ENCODE peak calls at places on chromosomes 4 and X, in six cellular contexts. D, X, Y, A, S and N are unnamed samples.
A peak's percentile ranks its signal among the peaks of the same experiment; 100 is the strongest.

GRCh38 chrX:64805683-64806082 is 170.6 kb downstream of the ZC4H2 start:
- DNase-seq in D (no peak), X (no peak), Y (no peak), A (no peak), S (no peak), N (no peak)

GRCh38 chr4:110620352-110621327 is 2.2 kb downstream of the PITX2 start:
- DNase-seq in D (no peak), X (no peak), Y (peak; percentile 91), A (no peak), S (no peak), N (peak; percentile 87)

GRCh38 chr4:155592568-155593343 is 73.9 kb upstream of the GUCY1A1 start:
- DNase-seq in D (no peak), X (no peak), Y (no peak), A (no peak), S (no peak), N (no peak)

GRCh38 chr4:189200346-189200745 is 740.3 kb upstream of the FRG1 start:
- DNase-seq in D (no peak), X (no peak), Y (no peak), A (no peak), S (no peak), N (no peak)

GRCh38 chrX:110373310-110373709 is 14.7 kb downstream of the RTL9 start:
- DNase-seq in D (no peak), X (no peak), Y (no peak), A (no peak), S (no peak), N (no peak)

GRCh38 chr4:111697176-111697962 is 447.9 kb upstream of the FAM241A start:
- DNase-seq in D (no peak), X (no peak), Y (no peak), A (no peak), S (no peak), N (no peak)

GRCh38 chr4:106273831-106274230 is 42.2 kb downstream of the TBCK start:
- DNase-seq in D (no peak), X (no peak), Y (no peak), A (no peak), S (no peak), N (no peak)

GRCh38 chr4:86294883-86295282 is 65.0 kb downstream of the MAPK10 start:
- DNase-seq in D (no peak), X (no peak), Y (no peak), A (no peak), S (no peak), N (no peak)

GRCh38 chr4:187469627-187470026 is 525.9 kb upstream of the ZFP42 start:
- DNase-seq in D (no peak), X (no peak), Y (no peak), A (no peak), S (no peak), N (no peak)

GRCh38 chr4:52606766-52607165 is 52.3 kb downstream of the USP46 start:
- DNase-seq in D (no peak), X (no peak), Y (no peak), A (no peak), S (no peak), N (no peak)

DNA sequence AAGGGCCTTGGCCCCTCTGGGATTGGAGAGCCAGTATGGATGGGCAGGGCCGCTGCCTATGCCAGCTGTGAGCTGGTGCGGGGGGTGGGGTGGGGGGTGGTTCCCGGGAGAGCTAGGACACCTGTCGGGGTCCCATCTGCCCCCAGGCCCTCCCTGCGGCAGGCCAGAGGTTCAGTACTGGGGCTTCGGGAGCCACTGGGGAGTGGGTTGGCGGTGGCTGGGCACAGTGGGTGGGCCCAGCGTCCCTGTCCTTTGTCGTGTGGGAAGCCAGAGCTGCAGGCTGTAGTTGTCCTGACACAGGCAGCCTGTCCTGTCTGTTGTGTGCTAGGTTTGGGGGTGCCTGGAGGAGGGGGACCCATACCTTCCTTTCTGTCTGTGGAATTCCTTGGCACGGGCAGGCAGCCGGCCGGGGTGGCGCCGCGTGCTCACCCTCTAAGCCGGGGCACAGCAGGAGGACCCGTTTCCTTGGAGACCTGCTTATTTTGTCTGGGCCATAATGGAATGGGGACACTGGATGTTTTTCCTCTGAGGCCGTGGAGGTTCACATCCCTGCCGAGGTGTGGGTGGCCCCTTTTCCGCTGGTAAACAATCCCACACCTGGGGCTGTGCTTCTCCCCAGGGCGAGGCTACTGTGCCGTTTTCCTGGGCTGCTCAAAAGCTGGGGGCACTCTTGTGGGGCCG is 14.8 kb downstream of the DOK7 start:
- DNase-seq in D (no peak), X (no peak), Y (peak; percentile 39), A (no peak), S (no peak), N (peak; percentile 66)
- H3K4me1 ChIP-seq in D (no peaks in the 10 kb centered on the region), X (no peaks in the 10 kb centered on the region), Y (peaks cover 40% of the 10 kb centered on the region), A (no peaks in the 10 kb centered on the region), S (no peaks in the 10 kb centered on the region), N (peaks cover 57% of the 10 kb centered on the region)

DNA sequence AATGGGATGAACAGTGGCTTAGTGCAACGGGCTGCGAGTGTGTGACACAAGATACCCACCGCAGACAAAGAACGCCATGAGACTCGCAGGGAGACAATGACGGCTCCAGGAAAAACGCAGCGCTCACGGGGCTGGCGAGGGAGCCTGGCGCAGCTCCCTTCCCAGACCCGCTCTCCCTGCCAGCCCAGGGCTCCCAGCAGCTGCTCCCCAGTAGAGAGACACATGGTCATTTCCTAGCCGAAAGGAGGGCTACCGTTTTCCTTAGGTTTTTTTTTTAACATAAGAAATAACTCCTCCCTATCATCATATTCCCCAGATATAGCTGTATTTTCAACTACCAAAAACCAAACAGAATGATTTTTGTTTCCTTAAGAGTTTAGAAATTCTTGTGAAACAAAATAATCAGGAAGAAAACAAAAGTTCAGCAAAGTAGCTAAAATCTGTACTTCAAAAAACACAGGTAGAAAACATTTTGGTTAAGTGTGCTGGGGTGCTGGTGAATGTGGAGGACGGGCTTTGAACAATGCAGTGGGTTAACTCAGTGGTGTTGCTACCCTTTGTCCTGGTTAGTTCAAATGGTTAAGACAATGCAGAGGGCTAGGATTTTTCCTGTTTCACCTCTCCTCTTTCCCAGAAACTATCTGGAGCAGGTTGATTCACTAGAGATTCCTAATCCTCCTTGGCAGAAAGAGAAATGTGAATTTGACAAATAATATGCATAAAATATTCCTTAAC is 149.2 kb downstream of the MAML3 start:
- DNase-seq in D (peak; percentile 57), X (no peak), Y (peak; percentile 78), A (no peak), S (no peak), N (peak; percentile 61)
- H3K4me3 ChIP-seq in D (peak overlapping the region; percentile 37), X (no peak overlapping the region), Y (peak overlapping the region; percentile 61), A (peak overlapping the region; percentile 48), S (peak overlapping the region; percentile 70), N (peak overlapping the region; percentile 32)

GRCh38 chrX:47179928-47180255 is 13.7 kb upstream of the UBA1 start:
- DNase-seq in D (no peak), X (no peak), Y (no peak), A (no peak), S (no peak), N (no peak)
- H3K36me3 ChIP-seq in D (no peaks in the 10 kb centered on the region), X (peaks cover 67% of the 10 kb centered on the region), Y (peaks cover 74% of the 10 kb centered on the region), A (no peaks in the 10 kb centered on the region), S (peaks cover 41% of the 10 kb centered on the region), N (no peaks in the 10 kb centered on the region)

GRCh38 chrX:143623657-143624056 is 12.2 kb downstream of the SLITRK4 start:
- DNase-seq in D (no peak), X (no peak), Y (no peak), A (no peak), S (no peak), N (no peak)

GRCh38 chrX:143615851-143616250 is 20.1 kb downstream of the SLITRK4 start:
- DNase-seq in D (no peak), X (no peak), Y (no peak), A (no peak), S (no peak), N (peak; percentile 8)

GRCh38 chrX:143621276-143621675 is 14.6 kb downstream of the SLITRK4 start:
- DNase-seq in D (no peak), X (no peak), Y (no peak), A (no peak), S (no peak), N (no peak)
- H3K4me1 ChIP-seq in D (no peaks in the 10 kb centered on the region), X (no peaks in the 10 kb centered on the region), Y (no peaks in the 10 kb centered on the region), A (no peaks in the 10 kb centered on the region), S (no peaks in the 10 kb centered on the region), N (no peaks in the 10 kb centered on the region)

DNA sequence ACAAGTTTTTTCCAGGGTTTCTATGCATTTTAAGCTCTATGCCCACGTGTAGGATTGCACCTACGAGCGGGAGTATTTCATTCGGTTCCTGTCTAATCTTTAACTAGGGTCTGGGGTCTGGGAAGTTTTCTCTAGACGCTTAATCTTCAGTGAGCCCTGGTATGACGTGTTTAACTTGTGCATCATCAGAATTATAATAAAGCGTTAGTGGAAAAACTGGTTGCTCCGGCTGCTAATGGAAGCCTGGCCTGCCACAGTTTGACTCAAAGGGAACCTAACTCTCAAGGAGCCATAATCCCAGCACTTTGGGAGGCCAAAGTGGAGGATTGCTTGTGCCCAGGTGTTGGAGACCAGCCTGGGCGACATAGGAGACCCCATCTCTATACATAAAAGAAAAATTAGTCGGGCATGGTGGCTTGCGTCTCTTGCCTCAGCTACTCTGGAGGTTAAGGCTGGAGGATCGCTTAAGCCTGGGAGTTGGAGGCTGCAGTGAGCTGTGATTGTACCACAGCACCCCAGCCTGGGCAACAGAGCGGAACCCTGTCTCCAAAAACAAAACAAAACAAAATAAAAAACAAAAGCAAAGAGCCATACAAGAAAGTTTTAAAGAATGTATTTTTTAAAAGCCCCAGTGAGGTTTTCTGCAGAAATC is 30.2 kb downstream of the ARSD start:
- DNase-seq in D (no peak), X (no peak), Y (no peak), A (no peak), S (no peak), N (no peak)
- H3K4me3 ChIP-seq in D (no peak overlapping the region), X (no peak overlapping the region), Y (no peak overlapping the region), A (no peak overlapping the region), S (no peak overlapping the region), N (no peak overlapping the region)

GRCh38 chr4:169716677-169717076 is 41.1 kb downstream of the HPF1 start:
- DNase-seq in D (no peak), X (no peak), Y (no peak), A (no peak), S (no peak), N (no peak)
- H3K36me3 ChIP-seq in D (no peaks in the 10 kb centered on the region), X (peaks cover 22% of the 10 kb centered on the region), Y (peaks cover 70% of the 10 kb centered on the region), A (no peaks in the 10 kb centered on the region), S (peaks cover 8% of the 10 kb centered on the region), N (peaks cover 2% of the 10 kb centered on the region)

GRCh38 chr4:5707366-5708133 is 809 bp downstream of the EVC2 start:
- DNase-seq in D (no peak), X (no peak), Y (no peak), A (no peak), S (no peak), N (peak; percentile 31)
- H3K4me1 ChIP-seq in D (peaks cover 8% of the 10 kb centered on the region), X (no peaks in the 10 kb centered on the region), Y (no peaks in the 10 kb centered on the region), A (no peaks in the 10 kb centered on the region), S (peaks cover 26% of the 10 kb centered on the region), N (peaks cover 14% of the 10 kb centered on the region)